ENCODE peak calls at places on chromosomes 3 and 15, in eight cellular contexts. M, C, P, N, O, S, Z and I are unnamed samples.

GRCh38 chr3:134486577-134487041 is 752 bp downstream of the CEP63 start:
- DNase-seq in S (no peak), N (no peak), C (peak), O (no peak), M (no peak), Z (no peak), P (peak), I (no peak)

GRCh38 chr3:167783781-167784180 is 48.3 kb downstream of the SERPINI1 start:
- DNase-seq in C (no peak), P (no peak), O (no peak), Z (no peak), N (no peak), M (no peak), S (no peak), I (no peak)

GRCh38 chr3:187264051-187264450 is 27.5 kb downstream of the MASP1 start:
- DNase-seq in Z (no peak), P (peak), O (no peak), M (no peak), S (no peak), N (peak), C (no peak), I (no peak)

GRCh38 chr3:34011171-34012101 is 213.0 kb downstream of the PDCD6IP start:
- DNase-seq in P (peak), Z (no peak), M (peak), S (no peak), O (peak), C (no peak), N (peak), I (no peak)

GRCh38 chr15:94056314-94056713 is 175.0 kb upstream of the MCTP2 start:
- DNase-seq in S (no peak), M (no peak), O (no peak), N (no peak), C (no peak), P (no peak), Z (no peak), I (no peak)

GRCh38 chr3:73203633-73204032 is 142.2 kb downstream of the EBLN2 start:
- DNase-seq in Z (no peak), C (no peak), O (no peak), P (no peak), N (no peak), M (no peak), S (no peak), I (no peak)

GRCh38 chr3:141055136-141055535 is 4.0 kb downstream of the SPSB4 start:
- DNase-seq in S (no peak), P (no peak), O (no peak), C (no peak), M (no peak), Z (no peak), N (no peak), I (no peak)

GRCh38 chr15:57950381-57950946 is 115.0 kb downstream of the ALDH1A2 start:
- DNase-seq in P (no peak), S (no peak), O (peak), M (no peak), N (no peak), C (no peak), Z (no peak), I (no peak)

GRCh38 chr15:58247803-58248503 is 109.8 kb downstream of the AQP9 start:
- DNase-seq in C (no peak), O (no peak), N (no peak), Z (no peak), M (no peak), P (no peak), S (no peak), I (no peak)

GRCh38 chr15:65328506-65329297 is 24.2 kb downstream of the RNU5B-1 start:
- DNase-seq in Z (no peak), M (no peak), P (no peak), N (no peak), S (no peak), O (no peak), C (no peak), I (no peak)

GRCh38 chr3:106428565-106428994 is 559.8 kb upstream of the CBLB start:
- DNase-seq in S (no peak), N (no peak), M (no peak), P (peak), C (no peak), Z (no peak), O (no peak), I (no peak)

GRCh38 chr15:59879506-59879905 is 124.6 kb upstream of the FOXB1 start:
- DNase-seq in P (peak), S (no peak), Z (no peak), N (no peak), C (no peak), O (no peak), M (no peak), I (no peak)

GRCh38 chr3:125132815-125133214 is 77.0 kb upstream of the HEG1 start:
- DNase-seq in O (no peak), M (no peak), P (no peak), S (no peak), Z (no peak), N (no peak), C (no peak), I (no peak)

GRCh38 chr15:41269887-41270286 is 38.8 kb downstream of the CHP1 start:
- DNase-seq in N (no peak), S (no peak), C (no peak), O (no peak), P (no peak), M (no peak), Z (no peak), I (no peak)

GRCh38 chr3:195119461-195120198 is 151.3 kb downstream of the XXYLT1 start:
- DNase-seq in C (peak), N (peak), M (no peak), S (no peak), O (no peak), Z (no peak), P (peak), I (no peak)

GRCh38 chr3:21017115-21017852 is 733.7 kb downstream of the ZNF385D start:
- DNase-seq in Z (no peak), C (peak), P (no peak), S (peak), N (no peak), O (no peak), M (no peak), I (no peak)

GRCh38 chr15:57439128-57440030 is 63.1 kb downstream of the CGNL1 start:
- DNase-seq in O (no peak), Z (no peak), C (no peak), P (no peak), S (no peak), N (no peak), M (no peak), I (no peak)

DNA sequence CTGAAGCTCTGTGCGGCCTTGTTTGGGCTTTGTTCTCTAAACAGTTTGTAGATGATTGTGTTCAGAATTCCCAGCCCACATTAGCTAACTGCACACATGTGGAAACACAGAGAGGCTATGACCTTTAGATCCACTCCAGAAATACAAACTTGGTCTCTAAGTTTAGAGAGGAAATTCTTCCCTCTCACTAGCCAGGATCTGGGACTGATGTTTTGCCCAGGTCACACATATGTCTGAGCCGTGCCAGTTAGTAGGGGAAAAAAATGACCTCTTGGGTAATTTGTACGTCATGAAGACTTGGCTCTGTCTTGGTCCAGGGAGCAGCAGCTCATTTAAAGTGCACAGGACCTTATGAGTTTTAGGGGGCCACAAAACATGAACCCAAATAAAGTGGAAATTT is 223.1 kb downstream of the RBMS3 start:
- DNase-seq in S (no peak), N (no peak), M (no peak), Z (no peak), O (no peak), P (no peak), C (no peak), I (no peak)
- TF ChIP-seq POLR2AphosphoS5 in S (no peak), N (no peak), M (no peak), Z (no peak), O (no peak), P (no peak), C (no peak), I (no peak)

GRCh38 chr3:11288021-11288491 is 15.9 kb downstream of the ATG7 start:
- DNase-seq in M (no peak), C (no peak), O (no peak), S (no peak), Z (no peak), P (peak), N (no peak), I (no peak)
- H3K27ac ChIP-seq in M (peak), C (no peak), O (no peak), S (no peak), Z (peak), P (peak), N (no peak), I (peak)

DNA sequence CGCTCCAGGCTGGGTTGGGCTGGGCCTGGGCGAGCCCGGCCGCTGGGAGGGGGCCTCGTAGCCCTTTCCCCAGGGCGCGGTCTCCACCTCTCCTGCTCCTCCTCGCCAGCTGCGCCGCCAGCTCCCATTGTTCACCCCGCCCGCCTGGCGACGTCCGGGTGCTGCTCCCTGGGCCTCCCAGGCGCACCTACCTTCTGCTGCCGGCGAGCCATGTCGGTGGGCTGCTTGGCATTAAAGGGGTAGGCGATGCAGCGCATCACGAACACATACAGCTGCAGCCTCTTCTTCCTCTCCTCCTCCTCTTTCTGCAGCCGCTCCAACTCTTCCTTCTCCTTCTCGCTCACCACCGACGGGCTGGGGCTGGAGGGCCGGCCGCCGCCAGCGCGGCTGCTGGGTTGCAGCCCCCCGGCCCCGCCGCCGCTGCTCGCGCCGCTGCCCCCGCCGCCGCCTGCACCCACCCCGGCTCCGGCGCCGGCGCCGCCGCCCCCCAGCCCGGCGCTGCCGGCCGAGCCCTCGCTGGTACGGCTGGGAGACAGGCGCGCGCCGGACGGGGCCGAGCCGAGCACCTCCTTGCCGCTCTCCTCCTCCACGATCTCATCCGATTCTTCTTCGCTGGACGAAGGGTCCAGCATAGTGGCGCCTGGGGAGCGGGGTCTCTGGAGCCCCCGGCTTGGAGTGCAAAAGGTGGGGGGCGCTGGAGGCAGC is 666 bp downstream of the CADPS start:
- DNase-seq in S (peak), N (no peak), O (no peak), C (peak), Z (no peak), M (no peak), P (no peak), I (no peak)
- TF ChIP-seq EZH2 in S (no peak), N (no peak), O (no peak), C (no peak), Z (no peak), M (no peak), P (peak), I (no peak)

DNA sequence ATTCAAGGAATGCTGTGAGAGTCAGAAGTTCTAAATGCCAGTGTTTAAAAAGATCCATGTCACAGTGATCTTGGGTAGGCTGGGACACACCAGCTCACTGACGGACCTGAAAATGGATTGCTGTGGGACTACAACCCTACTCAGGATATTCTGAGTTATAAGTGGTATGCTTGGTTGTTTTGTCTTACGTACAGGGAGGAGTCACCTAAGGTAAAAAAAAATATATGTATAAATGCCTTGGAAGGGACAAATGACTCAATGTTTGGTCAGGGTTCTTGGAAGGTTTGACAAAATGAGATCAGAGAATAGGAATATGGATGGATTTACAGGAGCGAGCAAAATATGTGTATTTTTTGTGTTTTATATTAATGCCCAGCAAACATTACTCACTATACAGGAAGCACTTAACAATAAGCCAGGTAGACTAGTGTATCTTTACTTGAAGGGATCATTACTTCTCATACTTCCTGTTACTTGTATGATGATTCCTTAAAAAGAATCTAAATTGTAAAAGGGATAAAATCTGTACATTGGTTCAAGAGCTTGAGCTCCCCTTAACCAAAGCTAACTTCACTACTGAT is 767.3 kb downstream of the GBE1 start:
- DNase-seq in Z (no peak), S (no peak), N (no peak), P (no peak), M (no peak), C (no peak), O (no peak), I (no peak)
- TF ChIP-seq POLR2AphosphoS5 in Z (no peak), S (no peak), N (no peak), P (no peak), M (no peak), C (no peak), O (no peak), I (no peak)

DNA sequence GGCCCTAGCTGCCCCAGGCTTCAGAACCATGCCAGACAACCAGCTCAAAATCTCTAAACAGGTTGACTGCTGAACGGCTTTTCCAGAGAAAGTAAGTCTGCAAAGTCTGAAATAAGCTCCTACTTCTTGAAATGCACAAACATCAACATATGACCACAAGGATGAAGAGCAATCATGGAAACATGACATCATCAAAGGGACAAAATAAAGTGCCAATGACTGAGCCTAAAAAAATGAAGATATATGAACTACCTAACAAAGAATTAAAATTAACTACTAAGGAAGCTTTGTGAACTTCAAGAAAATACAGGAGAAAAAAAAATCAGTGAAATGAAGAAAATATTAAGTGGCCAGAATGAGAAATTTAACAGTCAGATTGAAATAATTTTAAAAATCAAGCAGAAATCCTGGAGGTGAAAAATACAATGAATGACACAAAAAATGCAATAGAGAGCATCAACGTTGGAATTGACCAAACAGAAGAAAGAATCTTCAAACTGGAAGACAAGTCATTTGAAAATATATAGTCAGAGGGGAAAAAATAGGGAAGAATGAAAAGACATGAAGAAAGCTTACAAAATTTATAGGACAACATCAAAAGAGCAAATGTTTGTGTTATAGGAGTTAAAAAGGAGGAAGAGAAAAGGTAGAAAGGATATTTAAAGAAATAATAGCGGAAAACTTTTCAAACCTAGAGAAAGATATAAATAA is 364.2 kb downstream of the OCA2 start:
- DNase-seq in P (no peak), N (no peak), S (no peak), O (no peak), C (no peak), Z (no peak), M (no peak), I (no peak)
- H3K27ac ChIP-seq in P (no peak), N (no peak), S (no peak), O (no peak), C (no peak), Z (no peak), M (no peak), I (no peak)

DNA sequence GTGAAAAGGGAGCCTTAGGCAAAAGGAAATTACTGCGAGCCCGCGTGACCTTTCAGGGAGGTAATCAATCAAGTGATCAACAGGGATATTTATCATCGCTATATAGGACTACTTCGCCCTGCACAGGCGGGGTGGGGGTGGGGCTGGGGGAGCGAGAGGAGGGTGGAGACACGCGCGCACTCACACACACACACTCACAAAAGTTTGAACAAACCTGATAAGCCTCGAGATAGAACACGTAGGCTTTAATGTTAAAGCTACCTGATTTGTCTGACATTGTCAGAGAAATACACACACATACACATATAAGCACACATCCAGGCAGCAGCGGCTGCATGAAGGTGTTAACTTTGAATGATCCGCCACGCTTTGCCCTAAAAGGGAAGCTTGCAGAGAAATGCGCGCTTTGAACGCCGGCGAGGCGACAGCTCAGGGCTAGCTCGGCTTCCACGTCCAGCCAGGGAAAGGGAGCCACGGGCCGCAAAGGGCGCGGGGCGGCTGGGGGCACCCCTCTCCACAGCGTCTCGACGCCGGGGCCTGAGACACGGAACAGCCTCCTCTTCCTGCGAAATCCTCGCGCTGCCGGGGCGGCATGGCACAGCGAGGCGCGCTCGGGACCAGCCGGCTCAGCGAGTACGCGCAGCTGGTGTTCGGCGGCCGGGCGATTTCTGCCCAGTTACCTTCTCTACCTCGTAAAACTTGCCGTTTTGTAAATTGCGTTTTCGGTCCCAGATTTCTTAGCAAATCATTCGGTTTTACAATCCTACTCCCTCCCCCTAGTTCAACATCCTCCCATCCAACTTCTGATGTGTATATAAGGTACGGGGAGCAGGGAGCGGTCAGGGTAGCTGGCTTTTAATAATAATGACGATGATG is 4.8 kb upstream of the MECOM start:
- DNase-seq in M (no peak), P (peak), N (no peak), Z (no peak), S (peak), O (no peak), C (peak), I (no peak)
- TF ChIP-seq EZH2 in M (no peak), P (no peak), N (peak), Z (peak), S (peak), O (no peak), C (peak), I (peak)

DNA sequence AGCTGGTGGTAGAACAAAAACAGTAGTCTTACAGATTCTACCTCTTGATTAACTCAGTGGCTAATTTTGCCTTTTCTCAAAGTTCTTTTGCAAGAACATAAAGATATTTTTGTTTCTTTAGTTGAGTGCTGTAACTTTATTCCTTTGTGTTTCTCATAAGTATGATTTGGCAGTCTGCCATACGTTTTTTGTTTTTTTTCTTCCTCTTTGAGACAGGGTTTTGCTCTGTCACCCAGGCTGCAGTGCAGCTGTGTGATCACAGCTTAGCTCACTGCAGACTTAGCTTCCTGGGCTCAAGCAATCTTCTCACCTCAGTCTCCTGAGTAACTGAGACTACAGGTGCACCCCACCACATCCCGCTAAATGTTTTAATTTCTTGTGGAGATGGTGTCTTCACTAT is 22.4 kb downstream of the B3GNT5 start:
- DNase-seq in P (peak), O (no peak), Z (no peak), S (no peak), C (no peak), N (no peak), M (no peak), I (no peak)
- TF ChIP-seq POLR2AphosphoS5 in P (no peak), O (no peak), Z (no peak), S (no peak), C (no peak), N (no peak), M (no peak), I (no peak)

GRCh38 chr15:63231717-63232116 is 42.3 kb downstream of the RAB8B start:
- DNase-seq in P (peak), S (no peak), M (no peak), O (no peak), Z (no peak), N (no peak), C (no peak), I (no peak)

GRCh38 chr15:63233667-63234419 is 43.6 kb upstream of the APH1B start:
- DNase-seq in C (no peak), P (peak), Z (no peak), N (peak), O (no peak), S (no peak), M (no peak), I (no peak)

GRCh38 chr15:63232943-63233342 is 43.5 kb downstream of the RAB8B start:
- DNase-seq in S (no peak), N (no peak), M (no peak), Z (no peak), C (no peak), P (no peak), O (no peak), I (no peak)

GRCh38 chr15:63231206-63231605 is 41.8 kb downstream of the RAB8B start:
- DNase-seq in M (no peak), C (no peak), S (no peak), P (no peak), N (no peak), Z (no peak), O (no peak), I (no peak)

GRCh38 chr15:63232400-63232799 is 43.0 kb downstream of the RAB8B start:
- DNase-seq in C (no peak), S (no peak), P (peak), N (no peak), Z (no peak), O (no peak), M (no peak), I (no peak)
- H3K27ac ChIP-seq in C (no peak), S (no peak), P (peak), N (no peak), Z (no peak), O (no peak), M (no peak), I (no peak)

DNA sequence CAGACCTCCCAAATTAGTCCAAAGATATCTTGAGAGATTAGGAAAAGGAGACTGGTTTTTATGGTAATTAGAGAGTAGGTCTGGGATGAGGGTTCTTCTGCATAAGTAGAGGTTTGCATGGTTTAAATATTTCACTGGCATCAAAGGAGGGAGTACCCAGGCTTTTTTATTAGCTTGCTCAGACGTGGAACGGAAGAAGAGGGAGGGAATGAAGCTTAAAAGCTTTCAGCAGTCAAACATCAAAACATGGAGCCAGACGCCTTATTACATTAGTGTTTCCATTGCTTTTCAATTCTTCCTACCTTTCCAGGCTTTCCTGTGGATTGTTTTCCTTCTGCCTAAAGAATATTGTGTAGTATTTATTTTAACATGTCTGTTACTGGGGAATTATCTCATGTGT is 342.1 kb upstream of the SOX2 start:
- DNase-seq in S (no peak), N (no peak), M (no peak), P (no peak), C (no peak), Z (no peak), O (no peak), I (no peak)
- TF ChIP-seq EZH2 in S (no peak), N (no peak), M (no peak), P (no peak), C (no peak), Z (no peak), O (no peak), I (no peak)

GRCh38 chr15:77415450-77416448 is 4.2 kb downstream of the PEAK1 start:
- DNase-seq in N (no peak), O (no peak), M (no peak), Z (no peak), C (peak), P (peak), S (no peak), I (no peak)
- TF ChIP-seq POLR2AphosphoS5 in N (no peak), O (no peak), M (no peak), Z (no peak), C (no peak), P (no peak), S (no peak), I (no peak)